ENCODE peak calls at places on chromosomes 4 and X, in four cellular contexts. D is mammary epithelial cell, C is GM23248, B is SK-N-SH. G is an unnamed sample.

GRCh38 chr4:150308824-150309472 is 230.7 kb downstream of the DCLK2 start:
- DNase-seq in D (peak), C (peak), B (no peak), G (peak)

GRCh38 chr4:153497988-153498967 is 32.1 kb downstream of the TMEM131L start:
- DNase-seq in D (no peak), C (peak), B (no peak), G (peak)

GRCh38 chrX:20412871-20413486 is 146.3 kb upstream of the RPS6KA3 start:
- DNase-seq in D (no peak), C (no peak), B (no peak), G (no peak)

GRCh38 chr4:117096886-117097285 is 11.5 kb upstream of the TRAM1L1 start:
- DNase-seq in D (no peak), C (no peak), B (no peak), G (no peak)

GRCh38 chr4:25938251-25939186 is 24.5 kb downstream of the SMIM20 start:
- DNase-seq in D (peak), C (peak), B (no peak), G (peak)

GRCh38 chr4:71251266-71251665 is 87.6 kb upstream of the SLC4A4 start:
- DNase-seq in D (no peak), C (peak), B (no peak), G (peak)

GRCh38 chr4:125801373-125801772 is 486.6 kb downstream of the FAT4 start:
- DNase-seq in D (no peak), C (no peak), B (no peak), G (peak)

GRCh38 chr4:124903995-124904722 is 191.6 kb upstream of the ANKRD50 start:
- DNase-seq in D (peak), C (peak), B (no peak), G (peak)

GRCh38 chrX:9797961-9798360 is 11.7 kb downstream of the SHROOM2 start:
- DNase-seq in D (no peak), C (no peak), B (no peak), G (no peak)

GRCh38 chrX:108426262-108426661 is 12.0 kb downstream of the COL4A6 start:
- DNase-seq in D (no peak), C (no peak), B (no peak), G (no peak)

GRCh38 chr4:36280555-36280954 is 861 bp upstream of the DTHD1 start:
- DNase-seq in D (peak), C (no peak), B (no peak), G (no peak)

GRCh38 chr4:84573738-84574720 is 8.9 kb upstream of the CDS1 start:
- DNase-seq in D (peak), C (peak), B (no peak), G (no peak)

GRCh38 chrX:72738396-72738795 is 24.3 kb upstream of the PHKA1 start:
- DNase-seq in D (no peak), C (no peak), B (no peak), G (no peak)

GRCh38 chr4:173169428-173170209 is 1.0 kb downstream of the GALNT7 start:
- DNase-seq in D (peak), C (peak), B (peak), G (peak)

GRCh38 chr4:167248271-167248670 is 14.0 kb upstream of the SPOCK3 start:
- DNase-seq in D (no peak), C (no peak), B (no peak), G (no peak)
- H2AFZ ChIP-seq in D (no peak), C (no peak), B (no peak), G (no peak)

DNA sequence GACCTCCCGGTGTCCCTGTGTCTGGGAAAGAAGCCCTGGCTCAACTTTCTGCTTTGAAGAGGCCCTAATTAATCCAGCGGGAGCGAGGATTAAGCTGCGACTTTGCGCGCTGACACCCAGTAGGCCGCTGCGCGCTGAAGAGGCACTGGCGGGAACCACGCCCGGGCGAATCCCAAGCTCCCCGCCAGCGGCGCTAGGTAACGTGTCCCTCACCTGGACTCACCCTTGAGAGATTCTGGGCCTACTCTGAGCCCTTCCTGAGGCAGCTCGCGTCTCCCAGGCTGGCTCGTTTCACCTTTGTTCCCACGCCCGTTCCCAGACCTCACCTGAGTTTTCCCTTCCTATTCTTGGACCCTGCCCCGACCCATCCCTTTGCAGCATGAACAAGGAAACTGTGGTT is 616 bp upstream of the KLHL34 start:
- DNase-seq in D (no peak), C (no peak), B (no peak), G (no peak)
- H3K4me3 ChIP-seq in D (no peak), C (peak), B (no peak), G (no peak)

GRCh38 chr4:79653871-79654270 is 245.8 kb upstream of the GK2 start:
- DNase-seq in D (no peak), C (no peak), B (no peak), G (no peak)
- H2AFZ ChIP-seq in D (no peak), C (no peak), B (no peak), G (no peak)

GRCh38 chr4:108113229-108113628 is 55.5 kb downstream of the LEF1 start:
- DNase-seq in D (no peak), C (no peak), B (no peak), G (no peak)
- H3K4me3 ChIP-seq in D (no peak), C (no peak), B (no peak), G (no peak)

GRCh38 chr4:179569549-179569948 is 2127.3 kb upstream of the AGA start:
- DNase-seq in D (no peak), C (no peak), B (no peak), G (no peak)
- H2AFZ ChIP-seq in D (no peak), C (no peak), B (no peak), G (no peak)

G was measured in fibroblast of lung.